ENCODE peak calls at places on chromosome 7, in ten cellular contexts. M is H1, O is choroid plexus epithelial cell, W is fibroblast of lung, D is kidney epithelial cell, K is psoas muscle, P is HL-60, Y is GM12865, F is Panc1, V is thoracic aorta. N is an unnamed sample.

GRCh38 chr7:135748770-135749169 is at the start of gene FAM180A:
- DNase-seq in M (no peak), O (no peak), W (peak), D (no peak), K (peak), P (no peak), Y (no peak), F (no peak), V (peak), N (peak)

GRCh38 chr7:24786941-24787340 is 29.7 kb upstream of the GSDME start:
- DNase-seq in M (no peak), O (peak), W (peak), D (peak), K (peak), P (peak), Y (peak), F (peak), V (peak), N (peak)

GRCh38 chr7:117992635-117993034 is 119.4 kb upstream of the CTTNBP2 start:
- DNase-seq in M (no peak), O (no peak), W (no peak), D (no peak), K (no peak), P (no peak), Y (no peak), F (no peak), V (no peak), N (no peak)

GRCh38 chr7:91899563-91899962 is 19.1 kb upstream of the MTERF1 start:
- DNase-seq in M (no peak), O (no peak), W (no peak), D (no peak), K (no peak), P (no peak), Y (no peak), F (no peak), V (no peak), N (no peak)

GRCh38 chr7:14835399-14835798 is 67.2 kb downstream of the DGKB start:
- DNase-seq in M (no peak), O (no peak), W (no peak), D (no peak), K (no peak), P (no peak), Y (no peak), F (no peak), V (no peak), N (no peak)

GRCh38 chr7:43954524-43955228 is 28.4 kb downstream of the UBE2D4 start:
- DNase-seq in M (peak), O (peak), W (peak), D (peak), K (no peak), P (peak), Y (peak), F (peak), V (no peak), N (peak)

GRCh38 chr7:25707733-25708132 is 444.3 kb upstream of the NFE2L3 start:
- DNase-seq in M (no peak), O (peak), W (peak), D (peak), K (no peak), P (no peak), Y (no peak), F (no peak), V (no peak), N (no peak)

GRCh38 chr7:98866341-98866740 is 3.5 kb downstream of the TMEM130 start:
- DNase-seq in M (no peak), O (no peak), W (no peak), D (no peak), K (no peak), P (no peak), Y (no peak), F (no peak), V (no peak), N (no peak)

GRCh38 chr7:27156901-27157716 is 634 bp upstream of the HOXA7 start:
- DNase-seq in M (no peak), O (no peak), W (no peak), D (no peak), K (peak), P (no peak), Y (no peak), F (no peak), V (no peak), N (peak)

GRCh38 chr7:130953193-130953592 is 219.2 kb upstream of the KLF14 start:
- DNase-seq in M (no peak), O (no peak), W (no peak), D (no peak), K (no peak), P (no peak), Y (no peak), F (no peak), V (no peak), N (peak)

GRCh38 chr7:19215421-19215820 is 70.2 kb upstream of the FERD3L start:
- DNase-seq in M (no peak), O (peak), W (peak), D (peak), K (no peak), P (no peak), Y (no peak), F (no peak), V (no peak), N (peak)

GRCh38 chr7:7761340-7761973 is 43.0 kb upstream of the RPA3 start:
- DNase-seq in M (no peak), O (peak), W (peak), D (no peak), K (no peak), P (peak), Y (peak), F (peak), V (no peak), N (peak)

GRCh38 chr7:151631149-151631967 is 111.7 kb upstream of the RHEB start:
- DNase-seq in M (no peak), O (peak), W (peak), D (no peak), K (no peak), P (no peak), Y (peak), F (no peak), V (no peak), N (peak)

GRCh38 chr7:28800150-28800549 is 158.0 kb downstream of the TRIL start:
- DNase-seq in M (no peak), O (no peak), W (no peak), D (no peak), K (peak), P (no peak), Y (no peak), F (no peak), V (no peak), N (peak)

GRCh38 chr7:17787257-17787656 is 153.0 kb downstream of the SNX13 start:
- DNase-seq in M (no peak), O (no peak), W (no peak), D (no peak), K (no peak), P (no peak), Y (no peak), F (no peak), V (no peak), N (no peak)

GRCh38 chr7:8109196-8110022 is 140.8 kb downstream of the GLCCI1 start:
- DNase-seq in M (no peak), O (peak), W (peak), D (peak), K (no peak), P (no peak), Y (no peak), F (no peak), V (no peak), N (peak)

GRCh38 chr7:131034166-131034881 is 293.4 kb upstream of the MKLN1 start:
- DNase-seq in M (no peak), O (peak), W (no peak), D (no peak), K (no peak), P (no peak), Y (peak), F (no peak), V (no peak), N (no peak)

GRCh38 chr7:155804431-155804831 is 7.8 kb downstream of the SHH start:
- DNase-seq in M (no peak), O (no peak), W (no peak), D (no peak), K (no peak), P (no peak), Y (no peak), F (no peak), V (no peak), N (no peak)

GRCh38 chr7:17771901-17772408 is 168.3 kb downstream of the SNX13 start:
- DNase-seq in M (no peak), O (no peak), W (no peak), D (no peak), K (no peak), P (no peak), Y (no peak), F (no peak), V (no peak), N (no peak)

GRCh38 chr7:141161959-141162547 is 88.2 kb downstream of the TMEM178B start:
- DNase-seq in M (no peak), O (no peak), W (no peak), D (no peak), K (no peak), P (no peak), Y (no peak), F (no peak), V (no peak), N (no peak)

GRCh38 chr7:21543528-21544302 is 876 bp downstream of the DNAH11 start:
- DNase-seq in M (no peak), O (peak), W (peak), D (no peak), K (no peak), P (no peak), Y (no peak), F (no peak), V (no peak), N (peak)

GRCh38 chr7:97842006-97842405 is 30.2 kb downstream of the ASNS start:
- DNase-seq in M (no peak), O (no peak), W (no peak), D (no peak), K (no peak), P (no peak), Y (no peak), F (no peak), V (no peak), N (peak)

GRCh38 chr7:155119801-155120382 is 49.8 kb downstream of the HTR5A start:
- DNase-seq in M (no peak), O (peak), W (no peak), D (no peak), K (no peak), P (no peak), Y (no peak), F (no peak), V (no peak), N (no peak)

DNA sequence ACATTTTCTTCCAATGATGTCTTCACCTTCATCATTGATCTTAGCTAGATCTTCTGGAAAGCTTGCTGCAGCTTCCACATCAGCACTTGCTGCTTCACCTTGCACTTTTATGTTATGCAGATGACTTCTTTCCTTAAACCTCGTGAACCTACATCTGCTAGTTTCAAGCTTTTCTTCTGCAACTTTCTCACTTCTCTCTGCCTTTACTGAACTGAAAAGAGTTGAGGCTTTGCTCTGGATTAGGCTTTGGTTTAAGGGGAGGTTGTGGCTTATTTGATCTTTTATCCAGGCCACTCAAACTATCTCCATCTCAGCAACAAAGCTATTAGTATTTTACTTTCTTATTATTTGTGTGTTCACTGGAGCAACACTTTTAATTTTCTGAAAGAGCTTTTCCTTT is 125.5 kb upstream of the POM121L12 start:
- DNase-seq in M (no peak), O (no peak), W (no peak), D (no peak), K (no peak), P (no peak), Y (no peak), F (no peak), V (no peak), N (no peak)
- H3K4me3 ChIP-seq in M (no peak), O (no peak), W (no peak), D (no peak), K (no peak), P (no peak), Y (no peak), F (no peak), V (no peak), N (no peak)

GRCh38 chr7:1055084-1055450 is 10.7 kb downstream of the GPR146 start:
- DNase-seq in M (no peak), O (peak), W (no peak), D (no peak), K (peak), P (no peak), Y (no peak), F (no peak), V (no peak), N (peak)
- H3K4me3 ChIP-seq in M (no peak), O (peak), W (no peak), D (no peak), K (peak), P (no peak), Y (no peak), F (no peak), V (peak), N (no peak)

DNA sequence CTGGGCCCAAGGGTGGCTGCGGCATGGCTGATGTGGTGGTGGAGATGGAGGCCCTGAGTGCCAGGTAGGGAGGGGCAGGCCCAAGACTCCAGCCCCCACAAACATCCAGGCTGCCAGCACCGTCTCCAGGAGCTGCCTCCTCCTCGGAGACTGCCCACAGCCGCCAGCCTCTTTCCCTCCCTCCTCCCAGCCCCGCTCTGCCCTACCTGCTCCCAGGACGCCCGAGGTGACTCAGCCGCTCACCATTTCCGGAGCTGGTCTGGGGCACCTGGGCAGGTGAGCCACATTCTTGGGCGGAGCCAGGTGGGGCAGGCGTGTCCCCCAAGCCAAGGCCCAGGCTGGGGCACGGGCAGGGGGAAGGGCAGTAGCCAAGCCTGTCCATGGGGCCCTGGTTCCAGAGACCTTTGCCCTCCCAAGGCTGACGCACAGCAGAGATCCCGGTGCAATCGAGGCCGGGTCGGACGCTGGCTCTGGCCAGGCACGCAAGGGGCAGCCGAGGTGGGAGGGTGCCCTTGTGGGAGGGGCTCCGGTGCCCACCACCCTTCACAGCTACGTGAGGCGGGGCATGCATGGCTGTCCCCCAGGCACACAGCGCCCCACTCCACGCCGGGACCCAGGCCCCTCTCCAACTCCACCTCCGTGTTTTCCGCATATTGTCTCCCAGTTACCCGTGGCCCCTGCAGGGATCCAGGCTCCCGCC is 8.8 kb downstream of the ADAP1 start:
- DNase-seq in M (peak), O (no peak), W (no peak), D (no peak), K (peak), P (no peak), Y (no peak), F (no peak), V (no peak), N (no peak)
- H3K4me3 ChIP-seq in M (no peak), O (no peak), W (no peak), D (no peak), K (no peak), P (no peak), Y (no peak), F (no peak), V (no peak), N (no peak)

GRCh38 chr7:361680-362415 is 71.9 kb downstream of the FOXL3 start:
- DNase-seq in M (no peak), O (no peak), W (no peak), D (no peak), K (no peak), P (no peak), Y (no peak), F (no peak), V (no peak), N (no peak)
- H3K4me3 ChIP-seq in M (no peak), O (no peak), W (no peak), D (no peak), K (no peak), P (no peak), Y (no peak), F (no peak), V (peak), N (peak)

GRCh38 chr7:5557920-5558401 is 134.3 kb upstream of the TNRC18 start:
- DNase-seq in M (no peak), O (no peak), W (no peak), D (no peak), K (peak), P (no peak), Y (peak), F (no peak), V (no peak), N (peak)

GRCh38 chr7:5554287-5554785 is 130.7 kb upstream of the TNRC18 start:
- DNase-seq in M (no peak), O (no peak), W (no peak), D (no peak), K (no peak), P (no peak), Y (no peak), F (no peak), V (no peak), N (no peak)

GRCh38 chr7:5564894-5565293 is 141.3 kb upstream of the TNRC18 start:
- DNase-seq in M (no peak), O (no peak), W (no peak), D (no peak), K (no peak), P (no peak), Y (no peak), F (no peak), V (no peak), N (peak)

DNA sequence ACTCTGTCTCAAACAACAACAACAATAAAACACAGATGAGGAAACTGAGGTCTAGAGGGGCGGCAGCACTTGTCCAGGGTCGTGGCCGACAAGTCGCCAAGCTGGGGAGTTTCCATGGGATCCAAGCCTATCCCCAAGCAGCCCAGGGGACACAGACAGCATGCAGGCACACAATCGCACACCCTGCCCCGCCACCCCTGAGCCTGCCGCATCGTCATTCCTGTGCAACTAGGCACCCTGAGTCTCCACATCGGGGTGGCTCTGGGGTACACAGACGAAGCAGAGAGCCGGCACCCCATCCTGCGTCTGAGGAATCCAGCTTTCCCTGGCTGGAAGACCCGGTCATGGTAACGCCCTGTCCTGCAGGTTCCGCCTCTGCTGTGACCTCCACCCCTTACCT is 136.0 kb upstream of the TNRC18 start:
- DNase-seq in M (no peak), O (no peak), W (no peak), D (no peak), K (no peak), P (no peak), Y (no peak), F (no peak), V (no peak), N (no peak)
- H3K4me3 ChIP-seq in M (no peak), O (no peak), W (no peak), D (no peak), K (no peak), P (no peak), Y (no peak), F (no peak), V (no peak), N (no peak)